ENCODE peak calls at places on chromosomes 13 and 19, in five cellular contexts. One of them, this sample, is unnamed.
A peak's percentile ranks its signal among the peaks of the same experiment; 100 is the strongest.

GRCh38 chr19:14530005-14530348 is 583 bp downstream of the TECR start:
- DNase-seq in K562: no peak
- DNase-seq in H1: no peak
- DNase-seq in GM12878: no peak
- DNase-seq in HepG2: no peak
- DNase-seq in this sample: peak; percentile 51

GRCh38 chr13:98260357-98261164 is 83.5 kb upstream of the RNF113B start:
- DNase-seq in GM12878: no peak
- DNase-seq in K562: no peak
- DNase-seq in HepG2: no peak
- DNase-seq in H1: no peak
- DNase-seq in this sample: no peak

GRCh38 chr13:103349664-103350063 is 283.4 kb upstream of the SLC10A2 start:
- DNase-seq in H1: no peak
- DNase-seq in GM12878: no peak
- DNase-seq in HepG2: no peak
- DNase-seq in K562: no peak
- DNase-seq in this sample: no peak

GRCh38 chr19:42114412-42114811 is 17.8 kb downstream of the POU2F2 start:
- DNase-seq in K562: no peak
- DNase-seq in HepG2: no peak
- DNase-seq in H1: no peak
- DNase-seq in GM12878: peak; percentile 50
- DNase-seq in this sample: peak; percentile 51

GRCh38 chr19:15115080-15115479 is 7.9 kb downstream of the SYDE1 start:
- DNase-seq in GM12878: no peak
- DNase-seq in HepG2: no peak
- DNase-seq in H1: no peak
- DNase-seq in K562: no peak
- DNase-seq in this sample: no peak

GRCh38 chr13:109789262-109789661 is 2.9 kb upstream of the IRS2 start:
- DNase-seq in K562: no peak
- DNase-seq in GM12878: no peak
- DNase-seq in HepG2: no peak
- DNase-seq in H1: no peak
- DNase-seq in this sample: no peak

GRCh38 chr13:111598751-111599150 is 278.3 kb downstream of the TEX29 start:
- DNase-seq in H1: no peak
- DNase-seq in HepG2: no peak
- DNase-seq in GM12878: no peak
- DNase-seq in K562: no peak
- DNase-seq in this sample: no peak

GRCh38 chr19:7120499-7120898 is 51.0 kb downstream of the ZNF557 start:
- DNase-seq in GM12878: no peak
- DNase-seq in H1: no peak
- DNase-seq in HepG2: no peak
- DNase-seq in K562: no peak
- DNase-seq in this sample: no peak

DNA sequence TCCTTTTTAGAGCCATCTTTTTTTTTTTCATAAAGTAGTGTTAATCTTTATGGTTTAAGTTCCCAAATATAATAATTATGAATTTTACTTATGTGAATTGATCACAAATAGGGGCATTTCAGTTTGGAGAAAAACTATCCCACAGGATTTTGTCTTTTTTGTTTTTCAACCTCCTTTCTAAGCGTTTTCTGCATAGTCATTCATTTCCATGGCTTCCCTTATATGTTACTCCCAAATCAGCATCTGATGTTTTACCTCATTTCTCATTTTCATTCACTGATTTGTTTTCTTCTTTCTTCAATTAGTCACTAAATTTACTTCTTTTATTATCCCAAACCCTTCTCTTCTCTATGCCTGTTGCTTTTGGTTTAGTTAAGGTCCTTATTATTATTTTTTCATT is 24.7 kb downstream of the PDS5B start:
- DNase-seq in HepG2: no peak
- DNase-seq in H1: no peak
- DNase-seq in GM12878: no peak
- DNase-seq in K562: no peak
- DNase-seq in this sample: no peak
- TF ChIP-seq CREB1 in HepG2: no peak
- TF ChIP-seq CREB1 in H1: no peak
- TF ChIP-seq CREB1 in GM12878: no peak
- TF ChIP-seq CREB1 in K562: no peak
- TF ChIP-seq CREB1 in this sample: no peak

GRCh38 chr19:3310711-3311110 is 55.7 kb upstream of the NFIC start:
- DNase-seq in K562: no peak
- DNase-seq in GM12878: no peak
- DNase-seq in H1: no peak
- DNase-seq in HepG2: no peak
- DNase-seq in this sample: no peak

GRCh38 chr19:3309724-3310123 is 56.7 kb upstream of the NFIC start:
- DNase-seq in K562: no peak
- DNase-seq in HepG2: no peak
- DNase-seq in GM12878: no peak
- DNase-seq in H1: no peak
- DNase-seq in this sample: no peak

GRCh38 chr19:3314962-3315675 is 51.3 kb upstream of the NFIC start:
- DNase-seq in K562: peak; percentile 8
- DNase-seq in H1: no peak
- DNase-seq in GM12878: no peak
- DNase-seq in HepG2: no peak
- DNase-seq in this sample: no peak

GRCh38 chr19:3313199-3313575 is 53.2 kb upstream of the NFIC start:
- DNase-seq in GM12878: no peak
- DNase-seq in H1: no peak
- DNase-seq in K562: no peak
- DNase-seq in HepG2: no peak
- DNase-seq in this sample: no peak

GRCh38 chr19:3310280-3310679 is 56.1 kb upstream of the NFIC start:
- DNase-seq in HepG2: no peak
- DNase-seq in H1: no peak
- DNase-seq in K562: no peak
- DNase-seq in GM12878: no peak
- DNase-seq in this sample: no peak
- H3K4me3 ChIP-seq in HepG2: no peak overlapping the region
- H3K4me3 ChIP-seq in H1: no peak overlapping the region
- H3K4me3 ChIP-seq in K562: no peak overlapping the region
- H3K4me3 ChIP-seq in GM12878: no peak overlapping the region
- H3K4me3 ChIP-seq in this sample: no peak overlapping the region

GRCh38 chr19:32859591-32859990 is 10.0 kb downstream of the SLC7A9 start:
- DNase-seq in HepG2: no peak
- DNase-seq in K562: no peak
- DNase-seq in GM12878: no peak
- DNase-seq in H1: no peak
- DNase-seq in this sample: no peak
- TF ChIP-seq CREB1 in HepG2: no peak
- TF ChIP-seq CREB1 in K562: no peak
- TF ChIP-seq CREB1 in GM12878: no peak
- TF ChIP-seq CREB1 in H1: no peak
- TF ChIP-seq CREB1 in this sample: no peak

GRCh38 chr13:35857769-35858168 is 273.4 kb downstream of the DCLK1 start:
- DNase-seq in GM12878: no peak
- DNase-seq in K562: no peak
- DNase-seq in H1: peak; percentile 52
- DNase-seq in HepG2: no peak
- DNase-seq in this sample: peak; percentile 94
- H3K4me3 ChIP-seq in GM12878: no peak overlapping the region
- H3K4me3 ChIP-seq in K562: no peak overlapping the region
- H3K4me3 ChIP-seq in H1: peak overlapping the region; percentile 25
- H3K4me3 ChIP-seq in HepG2: no peak overlapping the region
- H3K4me3 ChIP-seq in this sample: peak overlapping the region; percentile 24

This sample was measured in GM23338.